ENCODE peak calls at places on chromosomes 12 and 14, in seven cellular contexts. One of them, this sample, is unnamed.

GRCh38 chr12:45315462-45315861 is 99.6 kb downstream of the ANO6 start:
- DNase-seq in GM10248: no peak
- DNase-seq in left lung: no peak
- DNase-seq in MM.1S: no peak
- DNase-seq in NB4: no peak
- DNase-seq in sigmoid colon: no peak
- DNase-seq in neural progenitor cell: no peak
- DNase-seq in this sample: no peak

GRCh38 chr12:92049403-92049802 is 96.2 kb downstream of the BTG1 start:
- DNase-seq in MM.1S: no peak
- DNase-seq in GM10248: peak
- DNase-seq in left lung: no peak
- DNase-seq in neural progenitor cell: no peak
- DNase-seq in NB4: no peak
- DNase-seq in sigmoid colon: no peak
- DNase-seq in this sample: no peak

GRCh38 chr12:51339750-51340149 is 6.7 kb downstream of the CELA1 start:
- DNase-seq in left lung: no peak
- DNase-seq in NB4: no peak
- DNase-seq in sigmoid colon: no peak
- DNase-seq in MM.1S: no peak
- DNase-seq in GM10248: no peak
- DNase-seq in neural progenitor cell: no peak
- DNase-seq in this sample: no peak

GRCh38 chr12:19847294-19848059 is 408.2 kb downstream of the AEBP2 start:
- DNase-seq in left lung: no peak
- DNase-seq in neural progenitor cell: no peak
- DNase-seq in NB4: peak
- DNase-seq in MM.1S: peak
- DNase-seq in GM10248: no peak
- DNase-seq in sigmoid colon: no peak
- DNase-seq in this sample: no peak

GRCh38 chr12:77064891-77065360 is 443 bp downstream of the E2F7 start:
- DNase-seq in neural progenitor cell: peak
- DNase-seq in left lung: peak
- DNase-seq in sigmoid colon: peak
- DNase-seq in NB4: no peak
- DNase-seq in GM10248: no peak
- DNase-seq in MM.1S: peak
- DNase-seq in this sample: peak

GRCh38 chr12:123270380-123271181 is 1.1 kb downstream of the CDK2AP1 start:
- DNase-seq in GM10248: peak
- DNase-seq in sigmoid colon: peak
- DNase-seq in MM.1S: no peak
- DNase-seq in neural progenitor cell: peak
- DNase-seq in NB4: peak
- DNase-seq in left lung: peak
- DNase-seq in this sample: peak

GRCh38 chr12:131051155-131051473 is 97.4 kb downstream of the ADGRD1 start:
- DNase-seq in MM.1S: no peak
- DNase-seq in GM10248: no peak
- DNase-seq in neural progenitor cell: no peak
- DNase-seq in sigmoid colon: no peak
- DNase-seq in NB4: no peak
- DNase-seq in left lung: no peak
- DNase-seq in this sample: no peak

GRCh38 chr14:87049886-87050820 is 942.8 kb downstream of the GALC start:
- DNase-seq in neural progenitor cell: peak
- DNase-seq in left lung: no peak
- DNase-seq in MM.1S: peak
- DNase-seq in sigmoid colon: no peak
- DNase-seq in NB4: peak
- DNase-seq in GM10248: no peak
- DNase-seq in this sample: peak

GRCh38 chr12:101829639-101830390 is 944 bp downstream of the GNPTAB start:
- DNase-seq in sigmoid colon: no peak
- DNase-seq in GM10248: no peak
- DNase-seq in left lung: no peak
- DNase-seq in NB4: peak
- DNase-seq in MM.1S: peak
- DNase-seq in neural progenitor cell: no peak
- DNase-seq in this sample: peak

GRCh38 chr12:90084018-90084417 is 375.4 kb upstream of the ATP2B1 start:
- DNase-seq in sigmoid colon: no peak
- DNase-seq in GM10248: no peak
- DNase-seq in MM.1S: no peak
- DNase-seq in NB4: no peak
- DNase-seq in neural progenitor cell: no peak
- DNase-seq in left lung: no peak
- DNase-seq in this sample: no peak

GRCh38 chr12:70648191-70648590 is 11.0 kb upstream of the PTPRB start:
- DNase-seq in MM.1S: no peak
- DNase-seq in sigmoid colon: no peak
- DNase-seq in neural progenitor cell: no peak
- DNase-seq in GM10248: no peak
- DNase-seq in left lung: no peak
- DNase-seq in NB4: no peak
- DNase-seq in this sample: no peak

GRCh38 chr12:96211989-96212388 is 17.8 kb downstream of the ELK3 start:
- DNase-seq in MM.1S: no peak
- DNase-seq in sigmoid colon: no peak
- DNase-seq in NB4: peak
- DNase-seq in GM10248: no peak
- DNase-seq in left lung: no peak
- DNase-seq in neural progenitor cell: no peak
- DNase-seq in this sample: no peak

GRCh38 chr14:100592972-100593371 is 5.8 kb upstream of the BEGAIN start:
- DNase-seq in sigmoid colon: peak
- DNase-seq in NB4: no peak
- DNase-seq in neural progenitor cell: no peak
- DNase-seq in left lung: no peak
- DNase-seq in MM.1S: no peak
- DNase-seq in GM10248: no peak
- DNase-seq in this sample: no peak

GRCh38 chr14:55333785-55334485 is 62.7 kb downstream of the FBXO34 start:
- DNase-seq in left lung: no peak
- DNase-seq in NB4: no peak
- DNase-seq in MM.1S: no peak
- DNase-seq in sigmoid colon: no peak
- DNase-seq in GM10248: no peak
- DNase-seq in neural progenitor cell: no peak
- DNase-seq in this sample: no peak

GRCh38 chr12:98601924-98602323 is 8.4 kb downstream of the SLC25A3 start:
- DNase-seq in left lung: no peak
- DNase-seq in GM10248: no peak
- DNase-seq in sigmoid colon: no peak
- DNase-seq in neural progenitor cell: no peak
- DNase-seq in NB4: no peak
- DNase-seq in MM.1S: no peak
- DNase-seq in this sample: no peak

GRCh38 chr14:105853907-105854599 is 327.7 kb downstream of the TMEM121 start:
- DNase-seq in sigmoid colon: peak
- DNase-seq in NB4: no peak
- DNase-seq in GM10248: no peak
- DNase-seq in neural progenitor cell: no peak
- DNase-seq in left lung: no peak
- DNase-seq in MM.1S: no peak
- DNase-seq in this sample: no peak

GRCh38 chr14:76954371-76954770 is 74.1 kb downstream of the IRF2BPL start:
- DNase-seq in MM.1S: no peak
- DNase-seq in left lung: no peak
- DNase-seq in GM10248: no peak
- DNase-seq in neural progenitor cell: no peak
- DNase-seq in sigmoid colon: no peak
- DNase-seq in NB4: no peak
- DNase-seq in this sample: no peak

GRCh38 chr14:102050625-102051024 is 36.2 kb downstream of the HSP90AA1 start:
- DNase-seq in neural progenitor cell: peak
- DNase-seq in left lung: peak
- DNase-seq in sigmoid colon: no peak
- DNase-seq in GM10248: no peak
- DNase-seq in MM.1S: no peak
- DNase-seq in NB4: no peak
- DNase-seq in this sample: no peak

DNA sequence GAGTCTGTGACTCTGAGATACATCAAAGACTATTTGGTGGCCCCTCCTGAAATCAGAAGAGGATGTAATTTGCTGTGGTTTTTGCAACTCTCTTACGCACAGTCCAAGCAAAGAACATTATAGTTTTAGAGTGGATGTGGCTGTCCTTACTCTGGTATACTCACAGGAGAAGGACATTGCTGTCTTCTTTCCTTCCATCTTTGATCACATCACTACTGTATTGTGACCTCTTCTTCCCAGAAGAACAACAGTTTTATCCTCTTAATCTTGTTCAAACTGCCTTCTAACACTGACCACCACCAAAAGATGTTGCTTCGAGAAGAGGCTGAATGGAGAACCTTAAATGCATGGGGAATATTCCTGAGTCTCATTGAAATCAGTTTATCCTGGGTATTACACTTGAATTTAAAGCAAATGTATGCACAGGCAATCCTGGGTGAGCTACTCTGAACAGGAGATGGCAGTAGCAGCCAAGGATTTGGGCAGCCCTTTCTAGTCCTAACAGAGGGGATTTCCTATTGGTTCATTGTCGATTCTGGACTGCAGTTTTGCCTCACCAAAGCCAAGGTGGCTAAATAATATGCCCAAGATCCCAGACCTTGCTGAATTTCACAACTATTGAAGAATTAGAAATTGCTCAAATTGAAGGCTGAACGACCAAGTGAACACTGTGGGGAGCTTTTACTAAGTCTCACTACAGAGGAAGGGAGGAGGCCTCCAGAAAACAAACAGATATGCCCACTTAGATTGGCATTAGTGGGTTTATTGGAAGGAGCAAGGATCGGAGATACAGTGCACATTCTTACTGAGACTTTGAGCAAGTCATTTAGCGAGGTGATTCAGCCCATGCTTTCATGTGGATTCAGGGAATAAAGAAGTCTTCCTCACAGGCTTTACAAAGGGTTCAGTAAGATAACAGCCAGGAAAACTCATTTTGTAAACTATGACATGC is 282.8 kb downstream of the PAWR start:
- DNase-seq in NB4: peak
- DNase-seq in neural progenitor cell: peak
- DNase-seq in GM10248: peak
- DNase-seq in MM.1S: peak
- DNase-seq in left lung: no peak
- DNase-seq in sigmoid colon: peak
- DNase-seq in this sample: peak
- TF ChIP-seq CTCF in NB4: peak
- TF ChIP-seq CTCF in neural progenitor cell: peak
- TF ChIP-seq CTCF in GM10248: peak
- TF ChIP-seq CTCF in MM.1S: peak
- TF ChIP-seq CTCF in left lung: peak
- TF ChIP-seq CTCF in sigmoid colon: peak
- TF ChIP-seq CTCF in this sample: peak

DNA sequence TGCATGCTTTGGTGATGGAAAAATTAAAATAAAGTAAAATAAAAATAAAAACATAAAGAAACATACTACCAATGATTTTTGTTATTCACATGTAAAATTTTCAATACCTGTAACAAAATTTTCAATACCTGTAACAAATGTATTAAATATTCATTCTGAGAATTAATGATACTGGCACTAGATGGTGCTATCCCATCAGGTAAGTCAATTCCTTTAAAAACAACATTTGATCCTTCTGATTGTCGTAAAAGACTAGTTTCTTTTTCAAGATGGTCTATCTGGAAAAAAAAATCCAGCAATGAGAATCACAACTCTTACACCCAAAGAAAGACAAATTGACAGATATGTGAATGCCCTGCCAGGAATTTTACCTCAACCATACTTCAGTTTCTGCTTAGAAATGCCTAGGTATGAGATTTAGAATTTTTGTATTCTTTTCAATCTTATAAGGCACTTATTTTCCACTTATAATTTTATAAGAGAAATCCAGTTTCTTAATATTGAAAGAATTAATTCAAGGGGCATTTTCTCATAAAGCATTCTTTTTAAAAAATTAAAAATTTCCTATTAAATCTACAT is 30.7 kb downstream of the CEP290 start:
- DNase-seq in sigmoid colon: no peak
- DNase-seq in neural progenitor cell: peak
- DNase-seq in MM.1S: peak
- DNase-seq in left lung: no peak
- DNase-seq in GM10248: peak
- DNase-seq in NB4: peak
- DNase-seq in this sample: no peak
- TF ChIP-seq CTCF in sigmoid colon: no peak
- TF ChIP-seq CTCF in neural progenitor cell: peak
- TF ChIP-seq CTCF in MM.1S: peak
- TF ChIP-seq CTCF in left lung: peak
- TF ChIP-seq CTCF in GM10248: no peak
- TF ChIP-seq CTCF in NB4: no peak
- TF ChIP-seq CTCF in this sample: no peak

DNA sequence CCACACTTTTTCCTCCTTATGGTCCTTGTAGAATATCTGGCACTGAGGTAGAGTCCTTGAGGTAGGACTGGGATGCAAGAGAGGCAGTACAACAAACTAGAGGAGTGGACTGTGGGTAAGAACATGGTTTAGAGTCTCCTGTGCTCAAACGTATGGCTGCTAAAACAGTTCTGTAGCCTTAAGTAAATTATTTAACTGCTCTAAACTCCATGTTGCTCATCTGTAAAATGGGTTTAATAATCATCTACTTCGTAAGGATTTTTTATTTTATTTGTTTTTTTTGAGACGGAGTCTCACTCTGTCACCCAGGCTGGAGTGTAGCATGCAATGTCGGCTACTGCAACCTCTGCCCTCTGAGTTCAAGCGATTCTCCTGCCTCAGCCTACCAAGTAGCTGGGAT is 3.6 kb upstream of the COPZ1 start:
- DNase-seq in MM.1S: no peak
- DNase-seq in NB4: no peak
- DNase-seq in left lung: no peak
- DNase-seq in neural progenitor cell: no peak
- DNase-seq in GM10248: no peak
- DNase-seq in sigmoid colon: no peak
- DNase-seq in this sample: no peak
- TF ChIP-seq CTCF in MM.1S: no peak
- TF ChIP-seq CTCF in NB4: no peak
- TF ChIP-seq CTCF in left lung: no peak
- TF ChIP-seq CTCF in neural progenitor cell: no peak
- TF ChIP-seq CTCF in GM10248: no peak
- TF ChIP-seq CTCF in sigmoid colon: no peak
- TF ChIP-seq CTCF in this sample: no peak

GRCh38 chr12:30320561-30320960 is 375.1 kb downstream of the IPO8 start:
- DNase-seq in MM.1S: no peak
- DNase-seq in NB4: no peak
- DNase-seq in sigmoid colon: no peak
- DNase-seq in GM10248: no peak
- DNase-seq in neural progenitor cell: no peak
- DNase-seq in left lung: no peak
- DNase-seq in this sample: no peak

DNA sequence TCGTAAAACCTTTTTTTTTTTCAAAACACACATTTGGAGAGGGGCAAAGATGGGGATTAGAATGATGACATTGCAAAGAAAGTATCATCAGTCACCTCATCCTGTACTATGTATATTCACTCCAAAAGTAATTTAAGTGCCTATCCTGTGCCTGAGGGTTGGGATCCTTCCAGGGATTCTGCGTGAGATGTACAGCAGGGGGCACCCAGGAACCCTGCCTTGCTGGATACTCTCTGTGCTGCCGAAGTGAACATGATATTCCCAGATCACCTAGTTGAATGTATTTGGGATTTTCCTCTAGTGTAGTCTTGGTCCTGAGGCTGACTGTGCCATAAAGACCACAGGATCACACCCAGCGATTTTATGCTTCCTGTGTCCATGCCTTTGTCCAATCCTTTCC is 372.7 kb downstream of the IPO8 start:
- DNase-seq in sigmoid colon: no peak
- DNase-seq in GM10248: no peak
- DNase-seq in MM.1S: no peak
- DNase-seq in NB4: no peak
- DNase-seq in left lung: no peak
- DNase-seq in neural progenitor cell: no peak
- DNase-seq in this sample: no peak
- TF ChIP-seq CTCF in sigmoid colon: no peak
- TF ChIP-seq CTCF in GM10248: no peak
- TF ChIP-seq CTCF in MM.1S: no peak
- TF ChIP-seq CTCF in NB4: no peak
- TF ChIP-seq CTCF in left lung: no peak
- TF ChIP-seq CTCF in neural progenitor cell: no peak
- TF ChIP-seq CTCF in this sample: no peak

This sample was measured in Calu3.